ENCODE peak calls at places on chromosomes 11 and 22, in eight cellular contexts. E is adrenal gland; Z is activated T-helper 9 cell treated with anti-CD3 and anti-CD28 coated beads, Interleukin-2, amount 50 U/mL, for 16 hours; K is ecto neural progenitor cell; U is stimulated activated CD4-positive, alpha-beta T cell treated with anti-CD3 and anti-CD28 coated beads, Interleukin-1b, Interleukin-23, amount 100 ng/mL, for 24 hours; I is activated effector memory CD4-positive, alpha-beta T cell treated with Interleukin-2 at 50 U/mL for 16 hours; S is activated CD8-positive, alpha-beta memory T cell treated with anti-CD3 and anti-CD28 coated beads, Interleukin-2, amount 50 U/mL, for 48 hours; B is H9. T is an unnamed sample.

GRCh38 chr22:36770946-36771340 is 5.0 kb downstream of the IFT27 start:
- DNase-seq in E (no peak), Z (no peak), K (no peak), U (no peak), I (no peak), S (no peak), B (no peak), T (no peak)

GRCh38 chr11:12150831-12151382 is 40.5 kb downstream of the MICAL2 start:
- DNase-seq in E (no peak), Z (peak), K (no peak), U (no peak), I (no peak), S (peak), B (no peak), T (no peak)

GRCh38 chr11:110026823-110027626 is 66.2 kb upstream of the ZC3H12C start:
- DNase-seq in E (no peak), Z (no peak), K (no peak), U (no peak), I (no peak), S (no peak), B (no peak), T (no peak)

GRCh38 chr11:115784796-115785521 is 280.7 kb upstream of the CADM1 start:
- DNase-seq in E (peak), Z (no peak), K (no peak), U (no peak), I (no peak), S (no peak), B (no peak), T (peak)

GRCh38 chr22:26585104-26585790 is 4.7 kb downstream of the TPST2 start:
- DNase-seq in E (peak), Z (no peak), K (no peak), U (no peak), I (no peak), S (no peak), B (no peak), T (peak)

GRCh38 chr11:134339756-134340155 is 8.0 kb downstream of the GLB1L2 start:
- DNase-seq in E (no peak), Z (no peak), K (peak), U (no peak), I (no peak), S (no peak), B (no peak), T (no peak)

GRCh38 chr11:108947654-108948570 is 283.0 kb downstream of the DDX10 start:
- DNase-seq in E (no peak), Z (no peak), K (no peak), U (no peak), I (no peak), S (no peak), B (no peak), T (no peak)

GRCh38 chr11:13928566-13929251 is 33.8 kb upstream of the SPON1 start:
- DNase-seq in E (peak), Z (no peak), K (no peak), U (no peak), I (no peak), S (no peak), B (no peak), T (peak)

GRCh38 chr11:47359586-47359985 is 7.1 kb upstream of the MYBPC3 start:
- DNase-seq in E (no peak), Z (no peak), K (no peak), U (no peak), I (no peak), S (no peak), B (no peak), T (no peak)

GRCh38 chr22:38077096-38077495 is 6.9 kb downstream of the SLC16A8 start:
- DNase-seq in E (no peak), Z (no peak), K (no peak), U (no peak), I (no peak), S (no peak), B (no peak), T (no peak)

GRCh38 chr11:33779849-33780528 is 5.7 kb upstream of the FBXO3 start:
- DNase-seq in E (no peak), Z (no peak), K (no peak), U (no peak), I (no peak), S (no peak), B (no peak), T (peak)

GRCh38 chr11:95147364-95147905 is 57.8 kb downstream of the ENDOD1 start:
- DNase-seq in E (peak), Z (no peak), K (no peak), U (no peak), I (no peak), S (no peak), B (no peak), T (peak)

GRCh38 chr22:39997939-39998726 is 3.4 kb downstream of the FAM83F start:
- DNase-seq in E (peak), Z (no peak), K (no peak), U (no peak), I (no peak), S (no peak), B (peak), T (peak)

GRCh38 chr22:49272546-49273125 is 555.0 kb downstream of the BRD1 start:
- DNase-seq in E (no peak), Z (no peak), K (no peak), U (no peak), I (no peak), S (no peak), B (no peak), T (no peak)